ENCODE peak calls at places on chromosomes 3 and 15, in nine cellular contexts. U is lung, V is GM20000, M is kidney, W is body of pancreas, Y is fibroblast of the aortic adventitia, H is heart left ventricle, P is GM13977, C is B cell. S is an unnamed sample.

GRCh38 chr15:80309769-80310384 is 57.9 kb upstream of the CTXND1 start:
- DNase-seq in U (no peak), V (no peak), M (no peak), W (peak), Y (peak), H (no peak), P (no peak), C (no peak), S (peak)

GRCh38 chr15:70197945-70198361 is 100.2 kb upstream of the TLE3 start:
- DNase-seq in U (no peak), V (no peak), M (no peak), W (no peak), Y (no peak), H (no peak), P (no peak), C (no peak), S (no peak)

GRCh38 chr3:183158552-183159006 is 4.0 kb downstream of the LAMP3 start:
- DNase-seq in U (no peak), V (peak), M (no peak), W (no peak), Y (no peak), H (no peak), P (peak), C (no peak), S (no peak)

GRCh38 chr3:130539005-130539404 is 22.0 kb downstream of the COL6A6 start:
- DNase-seq in U (peak), V (peak), M (no peak), W (peak), Y (peak), H (no peak), P (peak), C (no peak), S (no peak)

GRCh38 chr3:109154989-109155388 is 18.5 kb downstream of the C3orf85 start:
- DNase-seq in U (no peak), V (no peak), M (no peak), W (no peak), Y (no peak), H (no peak), P (no peak), C (no peak), S (no peak)

GRCh38 chr3:30260747-30261146 is 345.7 kb upstream of the TGFBR2 start:
- DNase-seq in U (no peak), V (no peak), M (no peak), W (no peak), Y (peak), H (no peak), P (no peak), C (no peak), S (peak)

GRCh38 chr15:99706557-99707303 is 26.5 kb downstream of the LYSMD4 start:
- DNase-seq in U (no peak), V (peak), M (no peak), W (no peak), Y (no peak), H (no peak), P (no peak), C (no peak), S (no peak)

GRCh38 chr15:53808058-53808703 is 48.7 kb upstream of the WDR72 start:
- DNase-seq in U (no peak), V (peak), M (no peak), W (no peak), Y (peak), H (no peak), P (peak), C (no peak), S (no peak)

GRCh38 chr3:160686955-160687535 is 10.1 kb downstream of the ARL14 start:
- DNase-seq in U (no peak), V (peak), M (no peak), W (no peak), Y (peak), H (no peak), P (peak), C (no peak), S (peak)

GRCh38 chr15:49232407-49232806 is 62.4 kb downstream of the GALK2 start:
- DNase-seq in U (no peak), V (no peak), M (no peak), W (no peak), Y (no peak), H (no peak), P (no peak), C (no peak), S (no peak)

GRCh38 chr3:100003609-100004503 is 110.4 kb downstream of the FILIP1L start:
- DNase-seq in U (no peak), V (no peak), M (no peak), W (no peak), Y (no peak), H (no peak), P (peak), C (no peak), S (no peak)

GRCh38 chr3:136343873-136344281 is 93.7 kb downstream of the PCCB start:
- DNase-seq in U (peak), V (no peak), M (peak), W (peak), Y (peak), H (peak), P (no peak), C (no peak), S (peak)

GRCh38 chr3:188533612-188534357 is 379.8 kb downstream of the LPP start:
- DNase-seq in U (no peak), V (no peak), M (no peak), W (no peak), Y (peak), H (no peak), P (no peak), C (no peak), S (no peak)

GRCh38 chr15:75831806-75832102 is 11.5 kb upstream of the UBE2Q2 start:
- DNase-seq in U (no peak), V (no peak), M (no peak), W (no peak), Y (no peak), H (no peak), P (no peak), C (no peak), S (no peak)

GRCh38 chr3:26631385-26631738 is 8.8 kb downstream of the LRRC3B start:
- DNase-seq in U (no peak), V (no peak), M (no peak), W (no peak), Y (no peak), H (no peak), P (no peak), C (no peak), S (no peak)

GRCh38 chr15:92415639-92416297 is 22.1 kb downstream of the ST8SIA2 start:
- DNase-seq in U (no peak), V (no peak), M (no peak), W (no peak), Y (no peak), H (no peak), P (no peak), C (no peak), S (no peak)

GRCh38 chr3:50600841-50601591 is 10.6 kb downstream of the CISH start:
- DNase-seq in U (peak), V (no peak), M (peak), W (peak), Y (peak), H (peak), P (peak), C (peak), S (peak)

GRCh38 chr3:119258915-119259314 is 18.2 kb upstream of the B4GALT4 start:
- DNase-seq in U (no peak), V (peak), M (no peak), W (no peak), Y (no peak), H (no peak), P (peak), C (peak), S (no peak)

GRCh38 chr3:99833833-99834583 is 16.3 kb downstream of the CMSS1 start:
- DNase-seq in U (no peak), V (no peak), M (no peak), W (no peak), Y (peak), H (no peak), P (no peak), C (no peak), S (no peak)

GRCh38 chr3:34832865-34833508 is 806.3 kb upstream of the ARPP21 start:
- DNase-seq in U (no peak), V (no peak), M (no peak), W (no peak), Y (no peak), H (no peak), P (no peak), C (no peak), S (no peak)

GRCh38 chr3:130960139-130960779 is 66.4 kb downstream of the ASTE1 start:
- DNase-seq in U (no peak), V (no peak), M (no peak), W (no peak), Y (peak), H (no peak), P (no peak), C (no peak), S (peak)

GRCh38 chr3:130906374-130906995 is 12.6 kb downstream of the ATP2C1 start:
- DNase-seq in U (no peak), V (no peak), M (no peak), W (no peak), Y (peak), H (no peak), P (no peak), C (no peak), S (peak)

GRCh38 chr3:53554559-53555511 is 60.4 kb downstream of the CACNA1D start:
- DNase-seq in U (no peak), V (peak), M (no peak), W (peak), Y (no peak), H (no peak), P (peak), C (no peak), S (no peak)

GRCh38 chr3:93983408-93983807 is 3.5 kb downstream of the ARL13B start:
- DNase-seq in U (no peak), V (no peak), M (no peak), W (no peak), Y (no peak), H (no peak), P (no peak), C (no peak), S (no peak)

GRCh38 chr3:123765475-123766166 is 118.5 kb downstream of the MYLK start:
- DNase-seq in U (no peak), V (no peak), M (no peak), W (no peak), Y (peak), H (no peak), P (no peak), C (no peak), S (no peak)

GRCh38 chr3:111903067-111903511 is 44.0 kb downstream of the PHLDB2 start:
- DNase-seq in U (no peak), V (no peak), M (no peak), W (no peak), Y (peak), H (no peak), P (no peak), C (no peak), S (peak)

GRCh38 chr3:129389572-129389937 is 38.9 kb downstream of the EFCAB12 start:
- DNase-seq in U (no peak), V (no peak), M (no peak), W (no peak), Y (no peak), H (no peak), P (no peak), C (no peak), S (no peak)

GRCh38 chr15:94840794-94841587 is 609.6 kb downstream of the MCTP2 start:
- DNase-seq in U (no peak), V (no peak), M (no peak), W (no peak), Y (peak), H (no peak), P (no peak), C (no peak), S (no peak)

GRCh38 chr3:149588909-149589308 is 68.9 kb downstream of the WWTR1 start:
- DNase-seq in U (no peak), V (no peak), M (no peak), W (no peak), Y (no peak), H (no peak), P (no peak), C (no peak), S (no peak)

GRCh38 chr15:26759991-26760390 is 12.9 kb downstream of the GABRB3 start:
- DNase-seq in U (no peak), V (no peak), M (no peak), W (no peak), Y (no peak), H (no peak), P (no peak), C (no peak), S (no peak)

GRCh38 chr3:107752202-107752990 is 229.6 kb downstream of the BBX start:
- DNase-seq in U (no peak), V (no peak), M (no peak), W (no peak), Y (peak), H (no peak), P (no peak), C (no peak), S (peak)
- TF ChIP-seq CTCF in U (no peak), V (peak), M (no peak), W (peak), Y (peak), H (peak), P (peak), C (no peak), S (peak)

DNA sequence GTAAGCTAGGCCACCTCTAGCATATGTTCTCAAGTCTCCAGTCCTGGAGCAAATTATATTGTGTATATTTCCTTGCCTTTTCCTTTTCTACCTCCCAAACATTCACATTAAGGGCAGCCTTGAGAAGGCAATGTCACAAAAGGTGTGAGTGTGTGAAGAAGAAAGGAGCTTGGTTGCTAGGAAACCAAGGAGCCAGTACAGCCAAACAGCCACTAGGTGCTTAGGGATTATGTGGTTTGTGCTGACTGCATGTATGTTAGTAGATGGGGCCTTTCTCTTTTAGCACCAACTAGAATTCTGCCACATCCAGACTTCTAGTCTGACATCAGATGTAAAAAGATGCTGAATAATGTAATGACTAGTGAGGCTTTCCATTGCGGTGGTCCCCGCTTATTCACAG is 118.8 kb upstream of the DAZL start:
- DNase-seq in U (no peak), V (no peak), M (no peak), W (no peak), Y (peak), H (no peak), P (no peak), C (no peak), S (peak)
- TF ChIP-seq CTCF in U (no peak), V (no peak), M (no peak), W (no peak), Y (peak), H (no peak), P (no peak), C (no peak), S (peak)

DNA sequence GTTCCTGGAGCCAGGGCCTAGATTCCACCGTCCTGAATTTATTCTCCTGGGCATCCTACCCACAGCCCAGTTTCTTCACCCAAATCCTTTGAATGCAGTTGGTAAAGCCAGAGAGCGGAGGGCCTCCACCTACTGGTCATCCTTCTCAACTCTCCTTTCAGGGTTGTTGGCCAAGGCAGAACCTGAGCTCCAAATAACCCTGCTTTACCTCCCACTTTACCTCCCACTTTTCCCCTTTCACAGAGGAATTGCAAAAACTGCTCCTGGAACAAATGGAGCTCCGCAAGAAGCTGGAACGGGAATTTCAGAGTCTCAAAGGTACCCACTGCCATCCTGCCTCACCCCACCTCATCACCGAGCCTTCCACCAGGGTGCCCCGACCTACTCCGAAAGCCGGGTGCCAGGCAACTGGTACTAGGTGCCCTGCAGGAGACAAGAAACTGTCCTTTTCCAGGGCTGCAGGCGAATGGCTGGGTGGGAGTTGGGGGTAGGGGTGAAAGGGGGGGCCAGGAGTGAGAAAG is 6.8 kb downstream of the SKOR1 start:
- DNase-seq in U (no peak), V (no peak), M (no peak), W (no peak), Y (peak), H (no peak), P (peak), C (no peak), S (peak)
- TF ChIP-seq CTCF in U (no peak), V (peak), M (peak), W (no peak), Y (no peak), H (peak), P (peak), C (no peak), S (peak)

DNA sequence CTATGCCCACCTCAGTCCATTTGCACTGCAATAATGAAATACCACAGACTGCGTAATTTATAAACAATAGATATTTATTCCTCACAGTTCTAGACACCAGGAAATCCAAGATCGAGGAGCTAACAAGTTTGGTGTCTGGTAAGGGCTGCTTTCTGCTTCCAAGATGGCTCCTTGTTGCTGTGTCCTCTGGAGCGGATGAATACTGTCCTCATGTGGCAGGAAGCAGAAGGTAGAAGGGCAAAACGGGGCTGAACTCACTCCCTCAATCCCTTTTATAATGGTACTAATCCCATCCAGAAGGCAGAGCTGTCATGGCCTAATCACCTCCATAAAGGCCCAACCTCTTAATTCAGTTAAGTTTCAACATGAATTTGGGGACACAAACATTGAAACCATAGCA is 75.3 kb downstream of the P2RY1 start:
- DNase-seq in U (no peak), V (no peak), M (no peak), W (no peak), Y (no peak), H (no peak), P (no peak), C (no peak), S (no peak)
- TF ChIP-seq CTCF in U (no peak), V (no peak), M (no peak), W (no peak), Y (no peak), H (no peak), P (peak), C (no peak), S (no peak)

GRCh38 chr3:51975857-51976549 is 1.1 kb downstream of the ABHD14A start:
- DNase-seq in U (peak), V (no peak), M (peak), W (peak), Y (peak), H (peak), P (no peak), C (peak), S (peak)
- TF ChIP-seq CTCF in U (no peak), V (no peak), M (no peak), W (no peak), Y (no peak), H (no peak), P (peak), C (no peak), S (peak)

DNA sequence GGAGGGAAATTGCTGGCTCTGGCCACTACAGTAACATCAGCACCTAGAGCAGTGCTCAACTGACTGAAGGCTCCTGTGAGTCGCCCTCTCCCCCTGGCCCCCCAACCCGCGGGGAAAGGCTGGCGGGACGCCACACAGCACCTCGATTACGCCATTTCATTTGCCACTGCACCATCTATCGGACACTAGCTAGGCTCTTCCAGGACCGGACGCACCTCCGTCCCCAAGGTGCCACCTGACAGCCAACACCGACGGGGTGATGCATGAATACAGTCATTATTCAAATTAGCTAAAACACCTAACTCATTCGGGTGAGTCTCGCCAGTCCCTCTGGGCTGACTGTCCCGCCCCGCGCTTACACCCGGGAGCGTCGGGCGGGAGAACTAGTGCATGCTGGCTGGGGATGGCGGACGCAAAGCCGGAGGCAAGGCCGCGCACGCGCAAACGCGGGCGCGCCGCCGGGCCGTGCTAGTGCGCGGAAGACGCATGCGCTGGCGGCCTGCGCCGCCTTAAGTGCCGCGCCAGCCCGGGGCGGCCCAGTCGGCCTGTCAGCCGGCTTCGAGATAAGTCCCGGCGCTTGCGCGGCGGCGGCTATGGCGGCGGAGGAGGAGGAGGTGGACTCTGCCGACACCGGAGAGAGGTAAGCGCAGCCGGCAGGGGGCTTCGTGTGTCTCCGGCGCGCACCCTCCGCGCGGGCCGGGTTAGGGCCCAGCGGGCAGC is at the start of gene ABHD5:
- DNase-seq in U (peak), V (peak), M (peak), W (peak), Y (peak), H (peak), P (peak), C (peak), S (peak)
- TF ChIP-seq CTCF in U (no peak), V (peak), M (peak), W (no peak), Y (peak), H (peak), P (peak), C (peak), S (peak)

GRCh38 chr3:852033-852432 is 240.8 kb upstream of the CNTN6 start:
- DNase-seq in U (no peak), V (peak), M (no peak), W (no peak), Y (no peak), H (no peak), P (peak), C (no peak), S (no peak)
- TF ChIP-seq CTCF in U (no peak), V (peak), M (no peak), W (no peak), Y (no peak), H (no peak), P (peak), C (no peak), S (no peak)

GRCh38 chr15:35080226-35080625 is 4.9 kb downstream of the NANOGP8 start:
- DNase-seq in U (no peak), V (no peak), M (no peak), W (no peak), Y (no peak), H (no peak), P (no peak), C (no peak), S (no peak)

DNA sequence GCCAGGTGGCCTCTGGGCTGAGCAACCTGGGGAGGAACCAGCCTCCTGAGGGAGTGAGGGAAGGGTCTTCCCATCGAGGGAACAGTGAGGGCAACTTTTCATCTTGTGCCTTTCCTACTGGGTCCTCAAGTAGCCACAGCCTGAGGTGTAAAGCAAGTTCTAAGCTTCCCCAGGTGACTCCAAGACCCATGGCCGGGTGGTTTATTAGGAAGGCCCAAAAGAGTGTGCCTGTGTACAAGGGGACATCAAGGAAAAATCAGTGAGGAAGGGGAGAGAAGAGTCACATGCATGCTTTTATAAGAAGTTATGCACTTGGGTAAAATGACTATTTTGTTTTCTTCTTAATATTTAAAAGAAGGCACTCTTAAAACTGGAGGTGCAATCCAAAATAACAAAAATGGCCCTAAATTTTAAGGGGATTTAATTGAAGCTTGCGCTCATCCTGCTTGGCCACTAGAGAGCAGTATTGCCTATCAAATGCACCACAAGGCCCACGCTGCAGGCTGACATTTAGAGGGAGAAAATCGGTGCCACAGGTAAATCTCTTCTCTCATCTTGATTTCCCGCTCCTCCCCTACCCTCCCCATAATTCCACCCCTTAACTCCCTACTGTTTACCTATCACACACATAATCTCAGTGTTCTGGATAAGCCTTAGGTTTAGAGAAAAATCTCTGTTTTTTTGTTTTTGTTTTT is 6.7 kb downstream of the NANOGP8 start:
- DNase-seq in U (no peak), V (peak), M (no peak), W (peak), Y (peak), H (no peak), P (peak), C (peak), S (peak)
- TF ChIP-seq CTCF in U (peak), V (peak), M (peak), W (peak), Y (peak), H (peak), P (peak), C (peak), S (peak)

S was measured in HFFc6.